ENCODE peak calls at places on chromosomes 11 and 22, in nine cellular contexts. D is PC-3; O is HAP-1; J is non-pigmented ciliary epithelial cell; K is suprapubic skin; E is astrocyte of the spinal cord; H is RKO; Y is left cardiac atrium; P is stimulated activated CD8-positive, alpha-beta memory T cell treated with anti-CD3 and anti-CD28 coated beads, Interleukin-7, amount 100 ng/mL, for 1 hour. I is an unnamed sample.
A peak's percentile ranks its signal among the peaks of the same experiment; 100 is the strongest.

GRCh38 chr22:39738746-39739145 is 154.8 kb downstream of the ENTHD1 start:
- DNase-seq in D (peak; percentile 4), O (no peak), J (peak; percentile 11), K (no peak), E (no peak), H (no peak), Y (no peak), P (no peak), I (no peak)

GRCh38 chr11:44726278-44727113 is at the start of gene TSPAN18:
- DNase-seq in D (no peak), O (no peak), J (no peak), K (no peak), E (no peak), H (no peak), Y (peak; percentile 45), P (no peak), I (peak; percentile 65)

GRCh38 chr11:71268706-71269321 is 16.4 kb upstream of the SHANK2 start:
- DNase-seq in D (no peak), O (no peak), J (no peak), K (peak; percentile 60), E (no peak), H (no peak), Y (no peak), P (no peak), I (peak; percentile 42)

GRCh38 chr11:63999349-64000025 is 13.2 kb downstream of the OTUB1 start:
- DNase-seq in D (peak; percentile 85), O (peak; percentile 22), J (peak; percentile 30), K (peak; percentile 88), E (peak; percentile 46), H (no peak), Y (peak; percentile 71), P (peak; percentile 24), I (peak; percentile 92)

GRCh38 chr11:116170526-116171120 is 602.2 kb downstream of the BUD13 start:
- DNase-seq in D (no peak), O (no peak), J (no peak), K (no peak), E (no peak), H (no peak), Y (no peak), P (no peak), I (no peak)

GRCh38 chr11:113602483-113602882 is 103.6 kb downstream of the TMPRSS5 start:
- DNase-seq in D (no peak), O (no peak), J (no peak), K (no peak), E (no peak), H (no peak), Y (no peak), P (no peak), I (no peak)

GRCh38 chr11:121889168-121889567 is 226.8 kb downstream of the BLID start:
- DNase-seq in D (no peak), O (no peak), J (no peak), K (no peak), E (no peak), H (no peak), Y (no peak), P (no peak), I (no peak)

GRCh38 chr22:40407021-40407761 is 36.8 kb downstream of the SGSM3 start:
- DNase-seq in D (no peak), O (no peak), J (no peak), K (no peak), E (no peak), H (no peak), Y (no peak), P (no peak), I (no peak)

GRCh38 chr11:16194566-16194965 is 161.8 kb downstream of the SOX6 start:
- DNase-seq in D (no peak), O (no peak), J (no peak), K (no peak), E (peak; percentile 23), H (no peak), Y (no peak), P (no peak), I (no peak)

GRCh38 chr11:132020001-132020400 is 649.6 kb downstream of the NTM start:
- DNase-seq in D (no peak), O (no peak), J (no peak), K (no peak), E (no peak), H (no peak), Y (no peak), P (no peak), I (no peak)

GRCh38 chr11:1931791-1932480 is 12.4 kb downstream of the TNNT3 start:
- DNase-seq in D (no peak), O (no peak), J (no peak), K (no peak), E (no peak), H (no peak), Y (no peak), P (no peak), I (peak; percentile 33)

GRCh38 chr22:35839811-35840739 is 122.4 kb downstream of the APOL5 start:
- DNase-seq in D (peak; percentile 91), O (peak; percentile 87), J (peak; percentile 94), K (peak; percentile 90), E (peak; percentile 97), H (peak; percentile 96), Y (peak; percentile 89), P (no peak), I (peak; percentile 98)

GRCh38 chr11:7671807-7672206 is 1.5 kb downstream of the CYB5R2 start:
- DNase-seq in D (no peak), O (no peak), J (no peak), K (no peak), E (no peak), H (no peak), Y (no peak), P (no peak), I (no peak)

GRCh38 chr11:101717621-101718020 is 133.8 kb upstream of the TRPC6 start:
- DNase-seq in D (peak; percentile 48), O (peak; percentile 51), J (no peak), K (no peak), E (no peak), H (peak; percentile 5), Y (no peak), P (no peak), I (no peak)

GRCh38 chr11:7251836-7252682 is at the start of gene SYT9:
- DNase-seq in D (peak; percentile 66), O (no peak), J (no peak), K (peak; percentile 80), E (peak; percentile 16), H (no peak), Y (peak; percentile 50), P (no peak), I (peak; percentile 88)